ENCODE peak calls at places on chromosomes 4 and X, in four cellular contexts. One of them, this sample, is unnamed.

GRCh38 chr4:167831853-167832252 is 260.5 kb upstream of the ANXA10 start:
- DNase-seq in K562: no peak
- DNase-seq in HepG2: no peak
- DNase-seq in GM12878: no peak
- DNase-seq in this sample: no peak

GRCh38 chrX:47518105-47518504 is 35.1 kb upstream of the ZNF41 start:
- DNase-seq in K562: no peak
- DNase-seq in HepG2: peak
- DNase-seq in GM12878: no peak
- DNase-seq in this sample: no peak

GRCh38 chr4:186813377-186814068 is 89.9 kb upstream of the FAT1 start:
- DNase-seq in K562: no peak
- DNase-seq in HepG2: no peak
- DNase-seq in GM12878: no peak
- DNase-seq in this sample: no peak

GRCh38 chr4:167469436-167469835 is 235.1 kb upstream of the SPOCK3 start:
- DNase-seq in K562: no peak
- DNase-seq in HepG2: no peak
- DNase-seq in GM12878: no peak
- DNase-seq in this sample: no peak

GRCh38 chrX:139126493-139126892 is 404.0 kb upstream of the F9 start:
- DNase-seq in K562: peak
- DNase-seq in HepG2: peak
- DNase-seq in GM12878: no peak
- DNase-seq in this sample: peak

GRCh38 chr4:8828869-8829268 is 42.8 kb downstream of the HMX1 start:
- DNase-seq in K562: no peak
- DNase-seq in HepG2: no peak
- DNase-seq in GM12878: no peak
- DNase-seq in this sample: no peak

GRCh38 chr4:29259556-29259955 is 1460.6 kb upstream of the PCDH7 start:
- DNase-seq in K562: no peak
- DNase-seq in HepG2: no peak
- DNase-seq in GM12878: no peak
- DNase-seq in this sample: no peak

GRCh38 chr4:57020467-57021101 is 41.9 kb downstream of the POLR2B start:
- DNase-seq in K562: no peak
- DNase-seq in HepG2: no peak
- DNase-seq in GM12878: no peak
- DNase-seq in this sample: no peak

GRCh38 chrX:39245024-39245423 is 443.8 kb downstream of the MID1IP1 start:
- DNase-seq in K562: no peak
- DNase-seq in HepG2: no peak
- DNase-seq in GM12878: no peak
- DNase-seq in this sample: no peak

GRCh38 chr4:7663075-7663541 is 228.4 kb upstream of the PSAPL1 start:
- DNase-seq in K562: no peak
- DNase-seq in HepG2: no peak
- DNase-seq in GM12878: no peak
- DNase-seq in this sample: no peak

GRCh38 chrX:118971552-118971951 is 2.9 kb upstream of the LONRF3 start:
- DNase-seq in K562: no peak
- DNase-seq in HepG2: no peak
- DNase-seq in GM12878: no peak
- DNase-seq in this sample: no peak

GRCh38 chrX:55767100-55767499 is 49.6 kb downstream of the RRAGB start:
- DNase-seq in K562: no peak
- DNase-seq in HepG2: no peak
- DNase-seq in GM12878: no peak
- DNase-seq in this sample: no peak

GRCh38 chr4:18291313-18291712 is 269.8 kb upstream of the LCORL start:
- DNase-seq in K562: no peak
- DNase-seq in HepG2: no peak
- DNase-seq in GM12878: no peak
- DNase-seq in this sample: no peak

GRCh38 chrX:97806238-97806637 is 922.5 kb downstream of the RPA4 start:
- DNase-seq in K562: no peak
- DNase-seq in HepG2: no peak
- DNase-seq in GM12878: no peak
- DNase-seq in this sample: peak

GRCh38 chrX:109934434-109934833 is 68.5 kb upstream of the TMEM164 start:
- DNase-seq in K562: no peak
- DNase-seq in HepG2: no peak
- DNase-seq in GM12878: no peak
- DNase-seq in this sample: no peak

GRCh38 chrX:55142206-55142918 is 53.5 kb downstream of the PAGE2 start:
- DNase-seq in K562: no peak
- DNase-seq in HepG2: peak
- DNase-seq in GM12878: no peak
- DNase-seq in this sample: no peak

GRCh38 chr4:130395871-130396270 is 1299.9 kb downstream of the C4orf33 start:
- DNase-seq in K562: no peak
- DNase-seq in HepG2: no peak
- DNase-seq in GM12878: no peak
- DNase-seq in this sample: peak

GRCh38 chr4:26583538-26583864 is 383 bp upstream of the TBC1D19 start:
- DNase-seq in K562: no peak
- DNase-seq in HepG2: no peak
- DNase-seq in GM12878: no peak
- DNase-seq in this sample: peak

GRCh38 chr4:791866-792630 is 33.9 kb downstream of the CPLX1 start:
- DNase-seq in K562: peak
- DNase-seq in HepG2: no peak
- DNase-seq in GM12878: no peak
- DNase-seq in this sample: no peak

GRCh38 chr4:39846135-39846534 is 131.6 kb downstream of the PDS5A start:
- DNase-seq in K562: no peak
- DNase-seq in HepG2: no peak
- DNase-seq in GM12878: no peak
- DNase-seq in this sample: peak

GRCh38 chrX:98412058-98412457 is 1528.3 kb downstream of the RPA4 start:
- DNase-seq in K562: no peak
- DNase-seq in HepG2: no peak
- DNase-seq in GM12878: no peak
- DNase-seq in this sample: no peak

GRCh38 chr4:17493629-17494028 is 18.3 kb downstream of the QDPR start:
- DNase-seq in K562: peak
- DNase-seq in HepG2: no peak
- DNase-seq in GM12878: no peak
- DNase-seq in this sample: no peak

GRCh38 chr4:172515266-172515879 is 653.2 kb upstream of the GALNT7 start:
- DNase-seq in K562: no peak
- DNase-seq in HepG2: no peak
- DNase-seq in GM12878: no peak
- DNase-seq in this sample: no peak

GRCh38 chr4:15130441-15130840 is 128.2 kb downstream of the CPEB2 start:
- DNase-seq in K562: no peak
- DNase-seq in HepG2: no peak
- DNase-seq in GM12878: no peak
- DNase-seq in this sample: no peak

GRCh38 chrX:44903107-44903506 is 30.1 kb downstream of the KDM6A start:
- DNase-seq in K562: peak
- DNase-seq in HepG2: peak
- DNase-seq in GM12878: no peak
- DNase-seq in this sample: peak

GRCh38 chr4:128782076-128782715 is 27.3 kb upstream of the JADE1 start:
- DNase-seq in K562: peak
- DNase-seq in HepG2: peak
- DNase-seq in GM12878: no peak
- DNase-seq in this sample: peak

GRCh38 chr4:687975-688694 is 816 bp downstream of the SLC49A3 start:
- DNase-seq in K562: no peak
- DNase-seq in HepG2: no peak
- DNase-seq in GM12878: no peak
- DNase-seq in this sample: no peak

GRCh38 chr4:149549911-149550310 is 265.7 kb downstream of the IQCM start:
- DNase-seq in K562: no peak
- DNase-seq in HepG2: no peak
- DNase-seq in GM12878: no peak
- DNase-seq in this sample: peak

GRCh38 chr4:87679449-87680169 is 29.5 kb downstream of the DMP1 start:
- DNase-seq in K562: peak
- DNase-seq in HepG2: peak
- DNase-seq in GM12878: peak
- DNase-seq in this sample: peak

GRCh38 chrX:154396948-154397887 is 959 bp upstream of the RPL10 start:
- DNase-seq in K562: peak
- DNase-seq in HepG2: peak
- DNase-seq in GM12878: no peak
- DNase-seq in this sample: peak

GRCh38 chr4:81032174-81032551 is 1.7 kb downstream of the BMP3 start:
- DNase-seq in K562: no peak
- DNase-seq in HepG2: no peak
- DNase-seq in GM12878: no peak
- DNase-seq in this sample: no peak

GRCh38 chrX:53281321-53281822 is at the start of gene IQSEC2:
- DNase-seq in K562: peak
- DNase-seq in HepG2: no peak
- DNase-seq in GM12878: no peak
- DNase-seq in this sample: peak

GRCh38 chr4:107854326-107855030 is 29.7 kb downstream of the SGMS2 start:
- DNase-seq in K562: no peak
- DNase-seq in HepG2: no peak
- DNase-seq in GM12878: no peak
- DNase-seq in this sample: no peak

GRCh38 chrX:65194547-65194946 is 218.3 kb upstream of the ZC4H2 start:
- DNase-seq in K562: no peak
- DNase-seq in HepG2: no peak
- DNase-seq in GM12878: no peak
- DNase-seq in this sample: no peak

GRCh38 chr4:96913437-96914075 is 1073.7 kb downstream of the PDHA2 start:
- DNase-seq in K562: no peak
- DNase-seq in HepG2: no peak
- DNase-seq in GM12878: no peak
- DNase-seq in this sample: no peak

DNA sequence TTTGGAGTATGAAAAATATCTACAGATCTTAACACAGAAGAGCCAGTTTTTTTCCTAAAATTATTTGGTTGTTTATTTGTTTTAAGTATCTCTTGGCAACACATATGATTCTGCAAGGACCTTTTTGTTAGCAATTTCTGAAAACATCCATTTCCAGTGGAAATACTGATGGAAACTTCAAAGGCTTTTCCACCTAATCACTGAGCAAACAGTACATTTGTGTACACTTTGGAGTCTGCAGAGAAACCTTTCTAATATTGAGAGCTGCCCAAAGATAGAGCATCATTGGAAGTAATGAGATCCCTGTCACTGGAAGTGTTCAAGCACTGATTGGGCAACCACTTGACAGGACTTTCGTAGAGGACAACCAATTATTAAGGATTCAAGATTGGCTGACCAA is 69.7 kb upstream of the TFDP3 start:
- DNase-seq in K562: no peak
- DNase-seq in HepG2: peak
- DNase-seq in GM12878: no peak
- DNase-seq in this sample: no peak
- TF ChIP-seq MYC in K562: no peak
- TF ChIP-seq MYC in HepG2: no peak
- TF ChIP-seq MYC in GM12878: no peak
- TF ChIP-seq MYC in this sample: no peak

DNA sequence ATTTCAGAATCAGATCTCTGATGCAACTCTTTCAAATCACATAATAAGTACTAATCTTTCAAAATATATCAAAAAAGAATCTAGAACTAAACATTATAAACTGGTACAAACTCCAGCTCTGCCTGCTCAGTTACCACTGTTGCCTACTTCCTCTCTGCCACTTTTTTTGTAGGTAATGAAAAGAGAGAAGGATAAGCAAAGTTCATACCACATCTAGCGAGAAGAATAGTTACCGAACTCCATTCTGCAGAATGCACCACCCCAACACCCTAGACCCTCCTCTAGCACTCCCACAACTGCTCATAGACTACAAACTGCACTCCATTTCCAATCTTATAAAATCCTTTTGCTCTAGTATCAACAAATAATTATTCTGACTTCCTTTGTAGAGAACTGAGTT is 19.7 kb upstream of the LRBA start:
- DNase-seq in K562: no peak
- DNase-seq in HepG2: no peak
- DNase-seq in GM12878: no peak
- DNase-seq in this sample: no peak
- TF ChIP-seq CHD4 in K562: no peak
- TF ChIP-seq CHD4 in HepG2: no peak
- TF ChIP-seq CHD4 in GM12878: no peak
- TF ChIP-seq CHD4 in this sample: no peak

GRCh38 chrX:8870411-8870810 is 69.2 kb upstream of the FAM9A start:
- DNase-seq in K562: no peak
- DNase-seq in HepG2: no peak
- DNase-seq in GM12878: no peak
- DNase-seq in this sample: no peak

GRCh38 chrX:8868906-8869305 is 67.7 kb upstream of the FAM9A start:
- DNase-seq in K562: no peak
- DNase-seq in HepG2: no peak
- DNase-seq in GM12878: no peak
- DNase-seq in this sample: no peak

GRCh38 chrX:8869812-8870211 is 68.6 kb upstream of the FAM9A start:
- DNase-seq in K562: no peak
- DNase-seq in HepG2: no peak
- DNase-seq in GM12878: no peak
- DNase-seq in this sample: no peak

GRCh38 chrX:8867454-8867853 is 66.3 kb upstream of the FAM9A start:
- DNase-seq in K562: no peak
- DNase-seq in HepG2: no peak
- DNase-seq in GM12878: no peak
- DNase-seq in this sample: no peak

DNA sequence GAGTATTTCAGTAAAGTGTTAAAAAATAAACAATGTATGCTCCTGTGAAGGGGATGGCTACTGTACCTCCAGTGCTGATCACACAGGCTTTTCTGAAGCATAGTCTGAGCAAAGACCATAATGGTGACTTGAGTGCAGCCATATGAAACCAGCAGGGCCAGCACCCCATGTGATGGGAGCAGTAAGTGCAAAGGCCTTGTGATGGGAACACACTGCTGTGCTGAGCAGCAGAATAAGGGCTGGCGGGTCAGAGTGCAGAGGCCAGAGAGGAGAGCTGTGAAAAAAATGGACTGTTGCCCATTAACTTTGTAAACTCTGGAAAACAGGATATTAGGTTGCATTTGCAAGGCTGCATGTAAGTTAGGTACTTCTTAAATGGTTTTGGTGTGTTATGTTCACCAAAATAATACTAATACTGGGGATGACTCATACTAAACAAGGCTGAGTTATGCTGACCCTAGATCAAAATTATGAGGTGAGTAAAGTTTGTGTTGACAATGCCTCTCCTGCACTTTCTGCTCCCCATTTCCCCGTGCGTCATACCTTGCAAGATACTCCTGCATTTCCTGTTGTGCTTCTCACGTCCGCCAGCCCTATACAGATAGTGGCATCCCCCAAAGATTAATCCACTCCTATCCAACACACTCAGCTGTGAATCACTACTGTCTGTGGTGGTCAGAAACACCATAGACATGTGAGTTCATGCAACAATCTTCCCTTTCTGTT is 67.0 kb upstream of the FAM9A start:
- DNase-seq in K562: no peak
- DNase-seq in HepG2: no peak
- DNase-seq in GM12878: no peak
- DNase-seq in this sample: peak
- TF ChIP-seq MYC in K562: no peak
- TF ChIP-seq MYC in HepG2: no peak
- TF ChIP-seq MYC in GM12878: no peak
- TF ChIP-seq MYC in this sample: no peak

GRCh38 chrX:81308086-81308852 is 106.4 kb downstream of the SH3BGRL start:
- DNase-seq in K562: peak
- DNase-seq in HepG2: no peak
- DNase-seq in GM12878: no peak
- DNase-seq in this sample: no peak
- TF ChIP-seq CHD4 in K562: no peak
- TF ChIP-seq CHD4 in HepG2: no peak
- TF ChIP-seq CHD4 in GM12878: no peak
- TF ChIP-seq CHD4 in this sample: no peak

This sample was measured in A549.